ENCODE peak calls at places on chromosome 22, in four cellular contexts. F is K562, G is HepG2, V is GM12878. D is an unnamed sample. For H3K79me2, the result is how much of the 10 kb centered on the place peaks cover.

GRCh38 chr22:31625661-31626426 is 36.2 kb downstream of the PISD start:
- DNase-seq in F (peak), G (no peak), V (no peak), D (peak)

GRCh38 chr22:36225333-36225922 is 13.9 kb downstream of the APOL2 start:
- DNase-seq in F (no peak), G (no peak), V (no peak), D (no peak)

GRCh38 chr22:30273196-30273595 is 6.5 kb upstream of the OSM start:
- DNase-seq in F (no peak), G (no peak), V (no peak), D (no peak)

GRCh38 chr22:38317995-38318715 is 922 bp upstream of the CSNK1E start:
- DNase-seq in F (peak), G (peak), V (no peak), D (no peak)

GRCh38 chr22:38732251-38732815 is 23.5 kb downstream of the SUN2 start:
- DNase-seq in F (no peak), G (no peak), V (no peak), D (no peak)

GRCh38 chr22:28969401-28970168 is 86.2 kb downstream of the ZNRF3 start:
- DNase-seq in F (no peak), G (no peak), V (no peak), D (no peak)

GRCh38 chr22:30079952-30080533 is at the start of gene HORMAD2:
- DNase-seq in F (no peak), G (no peak), V (no peak), D (peak)

GRCh38 chr22:43253839-43254238 is 66.9 kb upstream of the TTLL12 start:
- DNase-seq in F (no peak), G (no peak), V (no peak), D (no peak)

GRCh38 chr22:32444068-32444467 is 20.2 kb downstream of the BPIFC start:
- DNase-seq in F (peak), G (peak), V (no peak), D (peak)

GRCh38 chr22:46909237-46910030 is 147.0 kb downstream of the TBC1D22A start:
- DNase-seq in F (no peak), G (no peak), V (no peak), D (no peak)
- TF ChIP-seq JUNB in F (no peak), G (no peak), V (no peak), D (no peak)

GRCh38 chr22:49617264-49617663 is 210.4 kb downstream of the BRD1 start:
- DNase-seq in F (no peak), G (no peak), V (no peak), D (no peak)
- H3K79me2 ChIP-seq in F (half or more), G (under half), V (under half), D (under half)

DNA sequence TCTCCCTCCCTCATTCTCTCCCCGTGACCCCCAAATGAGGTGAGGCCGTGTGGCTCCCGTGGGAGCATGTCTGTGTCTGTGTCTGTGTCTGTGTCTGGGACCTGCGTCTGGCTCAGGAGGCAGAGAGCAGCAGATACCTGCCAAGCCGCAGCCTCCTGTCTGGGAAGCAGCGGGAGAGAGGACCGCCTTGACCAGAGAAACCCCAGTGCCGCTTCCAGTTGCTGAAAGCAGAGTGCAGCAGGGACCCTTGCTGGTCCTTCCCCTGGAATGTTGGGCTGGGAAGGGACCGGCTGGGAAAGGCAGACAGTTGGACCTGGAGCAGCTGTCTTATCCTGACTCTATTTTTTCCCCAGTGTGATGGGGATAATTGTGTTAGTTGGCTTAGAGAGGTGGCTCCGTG is 525 bp downstream of the CSDC2 start:
- DNase-seq in F (no peak), G (no peak), V (no peak), D (peak)
- TF ChIP-seq JUNB in F (no peak), G (no peak), V (no peak), D (no peak)

GRCh38 chr22:49779226-49779625 is 48.4 kb downstream of the BRD1 start:
- DNase-seq in F (no peak), G (no peak), V (no peak), D (no peak)
- H3K79me2 ChIP-seq in F (under half), G (under half), V (under half), D (under half)

GRCh38 chr22:20203142-20204099 is 52.6 kb upstream of the CCDC188 start:
- DNase-seq in F (peak), G (peak), V (no peak), D (peak)
- TF ChIP-seq JUNB in F (peak), G (peak), V (no peak), D (no peak)

DNA sequence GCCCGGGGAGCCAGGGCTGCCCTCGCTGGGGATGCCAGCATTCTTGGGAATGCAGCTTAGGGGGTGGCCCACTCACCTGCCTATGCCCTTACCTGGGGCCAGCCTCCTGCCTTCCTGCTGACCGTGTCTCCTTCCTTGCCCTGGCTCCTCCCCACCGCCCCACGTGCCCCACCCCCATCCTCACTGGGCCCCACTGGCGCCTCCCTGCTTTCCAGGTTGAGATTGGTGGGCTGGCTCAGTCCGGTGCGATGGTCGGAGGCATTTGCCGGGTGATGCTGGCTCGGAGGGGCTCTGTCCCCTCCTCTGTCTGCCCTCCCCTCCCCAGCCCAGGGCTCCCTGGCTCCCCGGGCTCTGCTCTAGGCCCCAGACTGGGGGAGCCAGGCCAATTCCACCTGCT is 34.1 kb upstream of the GRAMD4 start:
- DNase-seq in F (peak), G (no peak), V (no peak), D (peak)
- H3K79me2 ChIP-seq in F (half or more), G (under half), V (under half), D (under half)

GRCh38 chr22:47207846-47208554 is 445.6 kb downstream of the TBC1D22A start:
- DNase-seq in F (no peak), G (no peak), V (no peak), D (no peak)
- TF ChIP-seq JUNB in F (no peak), G (no peak), V (no peak), D (no peak)

D was measured in GM23338.